ENCODE peak calls at places on chromosome 3, in ten cellular contexts. A is Peyer's patch, O is esophagus muscularis mucosa, Z is lower leg skin, H is HCT116, P is K562, R is heart left ventricle, C is prostate gland, J is H1, N is breast epithelium. Y is an unnamed sample.

GRCh38 chr3:134376385-134376765 is 2.1 kb upstream of the AMOTL2 start:
- DNase-seq in A (no peak), O (no peak), Z (peak), H (no peak), P (no peak), R (peak), C (no peak), J (no peak), N (peak), Y (no peak)

GRCh38 chr3:174333640-174334039 is 525.5 kb upstream of the NAALADL2 start:
- DNase-seq in A (no peak), O (no peak), Z (no peak), H (no peak), P (no peak), R (no peak), C (peak), J (no peak), N (no peak), Y (no peak)

GRCh38 chr3:179074656-179075055 is 3.0 kb upstream of the ZMAT3 start:
- DNase-seq in A (no peak), O (no peak), Z (no peak), H (no peak), P (peak), R (no peak), C (no peak), J (no peak), N (no peak), Y (no peak)

GRCh38 chr3:110955301-110955880 is 116.2 kb upstream of the NECTIN3 start:
- DNase-seq in A (no peak), O (no peak), Z (no peak), H (no peak), P (no peak), R (no peak), C (no peak), J (no peak), N (no peak), Y (no peak)

GRCh38 chr3:77420316-77420715 is 380.4 kb downstream of the ROBO2 start:
- DNase-seq in A (no peak), O (no peak), Z (no peak), H (no peak), P (no peak), R (no peak), C (no peak), J (no peak), N (no peak), Y (no peak)

GRCh38 chr3:102259636-102260035 is 175.2 kb upstream of the ZPLD1 start:
- DNase-seq in A (no peak), O (no peak), Z (no peak), H (no peak), P (no peak), R (no peak), C (no peak), J (no peak), N (no peak), Y (no peak)

GRCh38 chr3:103515116-103515515 is 1080.3 kb downstream of the ZPLD1 start:
- DNase-seq in A (no peak), O (no peak), Z (no peak), H (no peak), P (no peak), R (no peak), C (no peak), J (no peak), N (no peak), Y (no peak)

GRCh38 chr3:155730843-155731242 is 14.0 kb downstream of the PLCH1 start:
- DNase-seq in A (no peak), O (no peak), Z (no peak), H (no peak), P (no peak), R (no peak), C (no peak), J (no peak), N (no peak), Y (no peak)

GRCh38 chr3:115819785-115820384 is 196.6 kb downstream of the GAP43 start:
- DNase-seq in A (peak), O (no peak), Z (peak), H (peak), P (peak), R (peak), C (peak), J (no peak), N (peak), Y (peak)

DNA sequence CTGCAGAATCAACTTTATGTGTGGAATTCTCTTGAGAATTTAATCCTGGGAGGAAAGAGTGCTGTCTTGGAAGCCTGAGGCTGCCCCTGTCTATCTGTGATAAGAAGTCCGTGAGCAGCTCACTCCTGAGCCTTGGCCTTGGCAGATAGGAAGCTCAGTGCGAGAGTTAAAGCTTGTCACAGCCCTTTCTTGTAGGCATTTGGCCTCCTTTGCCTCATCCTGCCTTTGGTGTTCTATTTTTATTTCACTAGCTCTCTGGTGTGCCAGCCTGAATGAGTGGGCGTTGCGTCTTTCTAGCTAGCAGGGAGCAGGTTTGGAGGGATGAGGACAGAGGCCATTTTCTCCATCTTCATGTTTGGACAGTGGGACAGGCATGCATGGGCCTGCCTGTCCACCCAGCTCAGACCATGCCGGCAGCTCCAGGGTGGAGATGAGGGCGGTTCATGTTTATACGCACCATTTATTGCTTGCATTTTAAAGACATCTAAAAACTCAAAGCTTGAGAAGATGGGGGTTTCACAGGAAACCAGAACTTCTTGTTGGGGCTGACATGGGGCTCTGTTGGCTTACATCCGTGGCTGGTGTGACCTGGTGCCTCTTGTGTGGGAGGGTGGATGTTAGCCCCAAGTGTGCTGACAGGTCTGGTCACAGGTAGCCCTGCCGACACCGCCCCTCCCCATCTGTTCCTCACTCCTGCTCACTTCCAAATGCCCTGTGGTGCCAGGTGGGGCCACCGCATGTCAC is 29.8 kb downstream of the IRAK2 start:
- DNase-seq in A (peak), O (no peak), Z (no peak), H (no peak), P (peak), R (peak), C (peak), J (no peak), N (no peak), Y (no peak)
- TF ChIP-seq POLR2A in A (no peak), O (no peak), Z (no peak), H (no peak), P (no peak), R (no peak), C (no peak), J (no peak), N (no peak), Y (no peak)

GRCh38 chr3:197468167-197468566 is 87.6 kb downstream of the BDH1 start:
- DNase-seq in A (no peak), O (no peak), Z (no peak), H (no peak), P (no peak), R (no peak), C (no peak), J (no peak), N (no peak), Y (no peak)

GRCh38 chr3:197465996-197466549 is 89.7 kb downstream of the BDH1 start:
- DNase-seq in A (no peak), O (no peak), Z (no peak), H (no peak), P (no peak), R (no peak), C (no peak), J (no peak), N (no peak), Y (no peak)

GRCh38 chr3:197466586-197467399 is 89.0 kb downstream of the BDH1 start:
- DNase-seq in A (no peak), O (no peak), Z (no peak), H (no peak), P (no peak), R (no peak), C (no peak), J (no peak), N (no peak), Y (no peak)

GRCh38 chr3:197471221-197472010 is 84.4 kb downstream of the BDH1 start:
- DNase-seq in A (no peak), O (no peak), Z (no peak), H (no peak), P (no peak), R (no peak), C (no peak), J (no peak), N (no peak), Y (no peak)

DNA sequence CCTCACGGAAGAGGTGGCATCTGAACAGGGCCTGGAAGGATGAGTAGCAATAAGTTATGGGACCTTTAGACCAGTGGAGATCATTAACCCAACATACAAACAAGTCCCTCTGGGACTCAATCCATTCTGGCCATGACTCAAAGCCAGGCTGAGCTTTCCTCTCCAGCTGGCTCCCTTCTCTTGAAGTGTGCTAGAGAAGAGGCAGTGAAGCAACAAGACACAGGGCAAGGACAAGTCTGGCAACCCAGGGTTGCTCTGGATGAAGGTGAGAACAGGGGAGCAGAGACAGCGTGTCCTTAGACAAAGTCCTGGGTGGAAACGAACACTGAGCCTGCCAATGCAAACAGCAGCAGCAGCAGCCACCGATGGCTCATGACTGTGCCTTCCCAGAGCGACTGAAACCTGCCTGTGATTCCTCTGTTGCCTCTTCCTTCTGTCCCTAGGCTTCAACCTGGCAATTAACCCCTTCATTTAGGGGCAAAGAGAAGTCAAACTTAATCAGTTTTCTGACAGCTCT is 86.8 kb downstream of the BDH1 start:
- DNase-seq in A (peak), O (no peak), Z (no peak), H (no peak), P (no peak), R (no peak), C (peak), J (no peak), N (no peak), Y (no peak)
- TF ChIP-seq POLR2A in A (peak), O (no peak), Z (no peak), H (no peak), P (no peak), R (no peak), C (no peak), J (no peak), N (no peak), Y (no peak)

GRCh38 chr3:45943207-45943846 is at the start of gene CXCR6:
- DNase-seq in A (peak), O (no peak), Z (peak), H (no peak), P (no peak), R (no peak), C (no peak), J (no peak), N (no peak), Y (no peak)
- TF ChIP-seq POLR2A in A (peak), O (no peak), Z (no peak), H (no peak), P (no peak), R (no peak), C (no peak), J (no peak), N (no peak), Y (no peak)

GRCh38 chr3:64019271-64019670 is 4.0 kb downstream of the PSMD6 start:
- DNase-seq in A (no peak), O (no peak), Z (no peak), H (no peak), P (no peak), R (no peak), C (no peak), J (no peak), N (no peak), Y (no peak)

GRCh38 chr3:64019879-64020278 is 3.4 kb downstream of the PSMD6 start:
- DNase-seq in A (no peak), O (no peak), Z (no peak), H (no peak), P (no peak), R (no peak), C (no peak), J (no peak), N (no peak), Y (no peak)

GRCh38 chr3:64022451-64023186 is 675 bp downstream of the PSMD6 start:
- DNase-seq in A (no peak), O (no peak), Z (no peak), H (no peak), P (peak), R (no peak), C (no peak), J (no peak), N (no peak), Y (no peak)

GRCh38 chr3:64011685-64012084 is 11.6 kb downstream of the PSMD6 start:
- DNase-seq in A (no peak), O (no peak), Z (no peak), H (no peak), P (no peak), R (no peak), C (no peak), J (no peak), N (no peak), Y (no peak)

GRCh38 chr3:64016941-64017620 is 6.2 kb downstream of the PSMD6 start:
- DNase-seq in A (no peak), O (no peak), Z (no peak), H (no peak), P (no peak), R (no peak), C (no peak), J (no peak), N (no peak), Y (no peak)
- TF ChIP-seq POLR2A in A (no peak), O (no peak), Z (no peak), H (no peak), P (no peak), R (no peak), C (no peak), J (no peak), N (no peak), Y (no peak)

Y was measured in esophagus squamous epithelium.